ENCODE peak calls at places on chromosome 2, in ten cellular contexts. One of them, this sample, is unnamed.

GRCh38 chr2:224915126-224915525 is 127.1 kb downstream of the DOCK10 start:
- DNase-seq in heart left ventricle: no peak
- DNase-seq in spleen: no peak
- DNase-seq in amniotic stem cell: no peak
- DNase-seq in iris pigment epithelial cell: peak; percentile 12
- DNase-seq in mucosa of gallbladder: no peak
- DNase-seq in NCI-H1092 treated with DMSO at 0.1 percent for 48 hours: no peak
- DNase-seq in adrenal gland: no peak
- DNase-seq in NCI-H1105: no peak
- DNase-seq in endothelial cell: no peak
- DNase-seq in this sample: no peak

GRCh38 chr2:178363252-178363651 is 87.7 kb downstream of the PRKRA start:
- DNase-seq in amniotic stem cell: no peak
- DNase-seq in NCI-H1105: no peak
- DNase-seq in iris pigment epithelial cell: peak; percentile 84
- DNase-seq in spleen: no peak
- DNase-seq in NCI-H1092 treated with DMSO at 0.1 percent for 48 hours: no peak
- DNase-seq in endothelial cell: no peak
- DNase-seq in adrenal gland: no peak
- DNase-seq in heart left ventricle: no peak
- DNase-seq in mucosa of gallbladder: peak; percentile 56
- DNase-seq in this sample: no peak

GRCh38 chr2:37561615-37562569 is 109.5 kb downstream of the CDC42EP3 start:
- DNase-seq in spleen: no peak
- DNase-seq in endothelial cell: no peak
- DNase-seq in heart left ventricle: no peak
- DNase-seq in NCI-H1105: no peak
- DNase-seq in amniotic stem cell: peak; percentile 69
- DNase-seq in NCI-H1092 treated with DMSO at 0.1 percent for 48 hours: no peak
- DNase-seq in mucosa of gallbladder: no peak
- DNase-seq in iris pigment epithelial cell: peak; percentile 96
- DNase-seq in adrenal gland: no peak
- DNase-seq in this sample: peak; percentile 82

GRCh38 chr2:47004905-47005495 is 89.4 kb upstream of the MCFD2 start:
- DNase-seq in endothelial cell: no peak
- DNase-seq in mucosa of gallbladder: no peak
- DNase-seq in adrenal gland: no peak
- DNase-seq in iris pigment epithelial cell: no peak
- DNase-seq in NCI-H1092 treated with DMSO at 0.1 percent for 48 hours: no peak
- DNase-seq in spleen: no peak
- DNase-seq in amniotic stem cell: no peak
- DNase-seq in heart left ventricle: no peak
- DNase-seq in NCI-H1105: no peak
- DNase-seq in this sample: no peak

GRCh38 chr2:175203621-175204496 is 22.3 kb upstream of the ATP5MC3 start:
- DNase-seq in endothelial cell: peak; percentile 71
- DNase-seq in adrenal gland: peak; percentile 58
- DNase-seq in iris pigment epithelial cell: peak; percentile 57
- DNase-seq in NCI-H1105: peak; percentile 46
- DNase-seq in NCI-H1092 treated with DMSO at 0.1 percent for 48 hours: peak; percentile 67
- DNase-seq in mucosa of gallbladder: peak; percentile 48
- DNase-seq in amniotic stem cell: no peak
- DNase-seq in spleen: peak; percentile 76
- DNase-seq in heart left ventricle: peak; percentile 40
- DNase-seq in this sample: peak; percentile 43

GRCh38 chr2:196750977-196751631 is 48.4 kb downstream of the GTF3C3 start:
- DNase-seq in mucosa of gallbladder: peak; percentile 63
- DNase-seq in heart left ventricle: peak; percentile 34
- DNase-seq in iris pigment epithelial cell: peak; percentile 85
- DNase-seq in NCI-H1092 treated with DMSO at 0.1 percent for 48 hours: no peak
- DNase-seq in NCI-H1105: peak; percentile 5
- DNase-seq in adrenal gland: peak; percentile 70
- DNase-seq in amniotic stem cell: peak; percentile 1
- DNase-seq in spleen: peak; percentile 75
- DNase-seq in endothelial cell: peak; percentile 76
- DNase-seq in this sample: peak; percentile 76

GRCh38 chr2:3149441-3150217 is 228.0 kb downstream of the EIPR1 start:
- DNase-seq in mucosa of gallbladder: no peak
- DNase-seq in iris pigment epithelial cell: no peak
- DNase-seq in endothelial cell: no peak
- DNase-seq in adrenal gland: no peak
- DNase-seq in NCI-H1092 treated with DMSO at 0.1 percent for 48 hours: no peak
- DNase-seq in amniotic stem cell: no peak
- DNase-seq in heart left ventricle: no peak
- DNase-seq in spleen: no peak
- DNase-seq in NCI-H1105: no peak
- DNase-seq in this sample: no peak

GRCh38 chr2:232900811-232901701 is 31.0 kb downstream of the SNORC start:
- DNase-seq in NCI-H1105: no peak
- DNase-seq in NCI-H1092 treated with DMSO at 0.1 percent for 48 hours: no peak
- DNase-seq in endothelial cell: no peak
- DNase-seq in adrenal gland: peak; percentile 80
- DNase-seq in mucosa of gallbladder: no peak
- DNase-seq in amniotic stem cell: no peak
- DNase-seq in iris pigment epithelial cell: no peak
- DNase-seq in spleen: no peak
- DNase-seq in heart left ventricle: no peak
- DNase-seq in this sample: no peak

GRCh38 chr2:42383855-42384530 is 23.0 kb upstream of the COX7A2L start:
- DNase-seq in spleen: no peak
- DNase-seq in iris pigment epithelial cell: no peak
- DNase-seq in amniotic stem cell: no peak
- DNase-seq in heart left ventricle: no peak
- DNase-seq in NCI-H1105: no peak
- DNase-seq in endothelial cell: no peak
- DNase-seq in NCI-H1092 treated with DMSO at 0.1 percent for 48 hours: no peak
- DNase-seq in adrenal gland: no peak
- DNase-seq in mucosa of gallbladder: no peak
- DNase-seq in this sample: no peak

GRCh38 chr2:68994864-68995263 is 18.1 kb upstream of the ANTXR1 start:
- DNase-seq in iris pigment epithelial cell: peak; percentile 43
- DNase-seq in NCI-H1092 treated with DMSO at 0.1 percent for 48 hours: no peak
- DNase-seq in endothelial cell: no peak
- DNase-seq in amniotic stem cell: no peak
- DNase-seq in mucosa of gallbladder: no peak
- DNase-seq in heart left ventricle: peak; percentile 48
- DNase-seq in adrenal gland: no peak
- DNase-seq in NCI-H1105: no peak
- DNase-seq in spleen: no peak
- DNase-seq in this sample: peak; percentile 85

This sample was measured in fibroblast of the aortic adventitia.